ENCODE peak calls at places on chromosomes 7 and 10, in four cellular contexts. U is CD8-positive, alpha-beta T cell; Q is tibial artery; W is colonic mucosa. Z is an unnamed sample. For H3K27me3 and H3K36me3, the result is how much of the 10 kb centered on the place peaks cover.

GRCh38 chr10:3095373-3096139 is 28.2 kb downstream of the PFKP start:
- DNase-seq in Q (peak), W (peak), U (no peak), Z (no peak)

GRCh38 chr10:1360581-1361164 is 304.5 kb downstream of the WDR37 start:
- DNase-seq in Q (no peak), U (no peak), W (no peak), Z (no peak)

GRCh38 chr10:113175756-113176651 is 226.0 kb downstream of the TCF7L2 start:
- DNase-seq in W (no peak), U (no peak), Q (no peak), Z (no peak)

GRCh38 chr7:128076831-128077271 is 45.6 kb upstream of the LRRC4 start:
- DNase-seq in U (no peak), W (peak), Q (no peak), Z (no peak)

GRCh38 chr7:26292768-26293560 is 1.3 kb downstream of the SNX10 start:
- DNase-seq in U (no peak), Q (no peak), W (no peak), Z (no peak)

GRCh38 chr10:21138769-21139324 is 241.7 kb upstream of the NEBL start:
- DNase-seq in Q (no peak), U (no peak), W (no peak), Z (no peak)

GRCh38 chr10:124741281-124741921 is 2.8 kb downstream of the FAM53B start:
- DNase-seq in U (peak), Q (peak), W (peak), Z (peak)

GRCh38 chr10:11330383-11331020 is 280.9 kb downstream of the USP6NL start:
- DNase-seq in W (no peak), U (no peak), Q (no peak), Z (no peak)

GRCh38 chr10:18438356-18439126 is 212.8 kb downstream of the NSUN6 start:
- DNase-seq in Q (no peak), W (no peak), U (no peak), Z (no peak)

GRCh38 chr7:128352636-128353035 is 8.9 kb downstream of the PRRT4 start:
- DNase-seq in Q (no peak), W (no peak), U (no peak), Z (no peak)

GRCh38 chr7:16770657-16771329 is 17.2 kb downstream of the TSPAN13 start:
- DNase-seq in U (no peak), W (no peak), Q (no peak), Z (no peak)

GRCh38 chr10:132480356-132480755 is 57.2 kb upstream of the INPP5A start:
- DNase-seq in W (no peak), U (no peak), Q (no peak), Z (no peak)

GRCh38 chr10:10353326-10353725 is 664.3 kb upstream of the CELF2 start:
- DNase-seq in U (no peak), W (no peak), Q (no peak), Z (no peak)

GRCh38 chr10:9222917-9223316 is 1168.4 kb downstream of the GATA3 start:
- DNase-seq in W (no peak), Q (no peak), U (no peak), Z (no peak)

GRCh38 chr10:35565602-35566061 is 39.5 kb upstream of the GJD4 start:
- DNase-seq in W (no peak), U (peak), Q (no peak), Z (no peak)

GRCh38 chr7:6254891-6255290 is 17.5 kb downstream of the CYTH3 start:
- DNase-seq in Q (no peak), U (no peak), W (no peak), Z (no peak)

GRCh38 chr7:79217468-79217867 is 236.0 kb downstream of the MAGI2 start:
- DNase-seq in Q (no peak), W (no peak), U (no peak), Z (no peak)

GRCh38 chr7:69633122-69633892 is 35.0 kb downstream of the AUTS2 start:
- DNase-seq in W (no peak), Q (no peak), U (no peak), Z (no peak)

GRCh38 chr10:115355162-115355760 is 262.1 kb downstream of the ATRNL1 start:
- DNase-seq in W (peak), U (no peak), Q (no peak), Z (peak)

GRCh38 chr7:5497158-5498103 is 73.8 kb upstream of the TNRC18 start:
- DNase-seq in W (no peak), Q (no peak), U (no peak), Z (no peak)

GRCh38 chr7:55971045-55971444 is 6.7 kb downstream of the NIPSNAP2 start:
- DNase-seq in W (no peak), Q (no peak), U (no peak), Z (no peak)

GRCh38 chr10:29806350-29806788 is 171.6 kb upstream of the SVIL start:
- DNase-seq in W (no peak), Q (no peak), U (no peak), Z (no peak)

GRCh38 chr10:77702166-77702565 is 64.6 kb upstream of the KCNMA1 start:
- DNase-seq in W (peak), Q (no peak), U (no peak), Z (no peak)

GRCh38 chr7:143321734-143322133 is 5.8 kb downstream of the CLCN1 start:
- DNase-seq in Q (peak), W (peak), U (no peak), Z (no peak)

GRCh38 chr7:29864668-29865067 is 58.4 kb downstream of the WIPF3 start:
- DNase-seq in Q (no peak), U (no peak), W (no peak), Z (no peak)

GRCh38 chr10:29130190-29130673 is 158.6 kb upstream of the LYZL1 start:
- DNase-seq in U (no peak), Q (no peak), W (no peak), Z (no peak)

GRCh38 chr10:85862771-85863170 is 503.8 kb downstream of the GRID1 start:
- DNase-seq in Q (no peak), W (no peak), U (no peak), Z (no peak)

GRCh38 chr10:104332243-104333036 is 5.8 kb downstream of the ITPRIP start:
- DNase-seq in U (peak), W (no peak), Q (no peak), Z (no peak)

GRCh38 chr7:18345641-18346234 is 149.8 kb upstream of the HDAC9 start:
- DNase-seq in Q (no peak), W (peak), U (no peak), Z (no peak)

GRCh38 chr10:132400547-132401151 is 3.6 kb downstream of the PWWP2B start:
- DNase-seq in Q (no peak), W (no peak), U (no peak), Z (no peak)

GRCh38 chr10:48820231-48820630 is 119.4 kb downstream of the LRRC18 start:
- DNase-seq in Q (no peak), U (no peak), W (no peak), Z (no peak)

GRCh38 chr10:75658496-75658895 is 227.1 kb downstream of the LRMDA start:
- DNase-seq in W (no peak), U (no peak), Q (no peak), Z (no peak)

GRCh38 chr10:121070257-121070656 is 219.1 kb downstream of the WDR11 start:
- DNase-seq in W (peak), Q (no peak), U (no peak), Z (no peak)

GRCh38 chr10:71981024-71981867 is 17.1 kb downstream of the CHST3 start:
- DNase-seq in U (no peak), W (no peak), Q (no peak), Z (no peak)

GRCh38 chr10:80598084-80598798 is 60.5 kb downstream of the SH2D4B start:
- DNase-seq in U (no peak), W (no peak), Q (no peak), Z (peak)

GRCh38 chr10:49254556-49255318 is 44.2 kb upstream of the C10orf71 start:
- DNase-seq in U (peak), W (no peak), Q (no peak), Z (no peak)

GRCh38 chr10:20598590-20598989 is 298.5 kb downstream of the NEBL start:
- DNase-seq in W (no peak), Q (peak), U (no peak), Z (no peak)

GRCh38 chr7:116988363-116988989 is 35.2 kb downstream of the ST7 start:
- DNase-seq in W (no peak), U (no peak), Q (no peak), Z (no peak)

GRCh38 chr7:148699772-148700629 is 1.3 kb downstream of the CUL1 start:
- DNase-seq in U (no peak), W (peak), Q (no peak), Z (no peak)

GRCh38 chr10:129969528-129970264 is 5.6 kb upstream of the EBF3 start:
- DNase-seq in U (no peak), Q (no peak), W (no peak), Z (no peak)
- H3K27me3 ChIP-seq in U (half or more), Q (under half), W (half or more), Z (under half)

DNA sequence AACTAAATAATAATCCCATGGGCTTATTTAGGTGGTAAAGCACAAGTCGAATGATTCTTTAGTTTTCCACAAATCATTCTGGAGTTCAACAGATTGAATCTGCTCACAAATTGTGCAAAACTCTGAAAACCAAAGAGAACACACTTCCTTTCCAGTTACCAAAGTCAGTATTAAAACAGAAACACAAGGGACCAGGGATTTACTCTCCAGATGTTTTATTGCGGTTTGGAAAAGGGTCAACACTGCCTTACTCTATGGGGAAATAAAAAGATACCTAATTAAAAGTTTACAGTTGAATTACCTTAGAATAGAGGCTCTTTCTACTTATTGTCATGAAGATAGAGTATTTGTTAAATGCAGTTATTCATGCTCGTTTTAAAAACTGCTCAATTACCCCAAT is 8.6 kb downstream of the LAMB1 start:
- DNase-seq in Q (no peak), U (no peak), W (no peak), Z (no peak)
- H3K36me3 ChIP-seq in Q (under half), U (under half), W (under half), Z (under half)

GRCh38 chr10:93541402-93542357 is 24.8 kb upstream of the FFAR4 start:
- DNase-seq in W (peak), Q (no peak), U (no peak), Z (no peak)

GRCh38 chr10:93547522-93547921 is 18.9 kb upstream of the FFAR4 start:
- DNase-seq in Q (no peak), U (no peak), W (no peak), Z (no peak)

DNA sequence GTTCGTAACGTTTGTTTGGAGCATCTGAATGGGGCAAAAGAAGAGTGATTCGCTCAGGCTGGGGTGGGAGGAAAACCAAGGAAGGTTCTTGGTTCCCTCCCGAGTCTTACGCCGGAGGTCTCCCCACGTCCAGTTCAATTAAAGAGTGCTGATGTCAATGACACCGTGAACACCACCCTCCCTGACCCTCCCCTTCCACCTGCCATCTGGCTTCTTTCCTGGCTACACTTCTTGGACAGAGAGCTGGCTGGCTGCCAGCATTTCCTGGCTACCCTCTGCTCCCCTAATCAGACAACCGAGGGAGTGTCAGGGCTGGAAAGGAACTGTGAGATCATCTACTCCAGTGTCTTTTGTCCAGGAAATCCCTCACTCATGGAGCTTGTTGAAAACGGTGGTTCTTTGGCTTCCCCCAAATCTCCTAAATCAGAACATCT is 24.1 kb upstream of the FFAR4 start:
- DNase-seq in W (peak), U (no peak), Q (no peak), Z (no peak)
- TF ChIP-seq CTCF in W (no peak), U (peak), Q (no peak), Z (no peak)

DNA sequence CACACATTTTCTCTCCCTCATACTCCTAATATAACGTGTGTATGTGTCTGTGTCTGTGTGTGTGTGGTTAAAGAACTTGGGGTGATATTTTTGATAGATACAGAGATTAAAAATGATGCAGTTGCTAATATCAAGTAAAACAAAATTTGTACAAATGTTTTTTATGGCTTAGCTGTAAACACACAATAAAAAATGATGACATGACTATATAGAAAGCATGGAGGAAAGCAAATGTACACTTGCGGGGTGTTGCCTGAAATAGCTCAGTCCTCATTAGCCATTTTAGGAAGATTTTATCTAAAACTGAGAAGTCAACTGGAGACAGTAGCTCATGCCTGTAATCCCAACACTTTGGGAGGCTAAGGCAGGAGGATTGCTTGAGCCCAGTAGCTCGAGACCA is 5.6 kb upstream of the TASOR2 start:
- DNase-seq in U (no peak), Q (no peak), W (no peak), Z (no peak)
- H3K27me3 ChIP-seq in U (under half), Q (under half), W (under half), Z (under half)

DNA sequence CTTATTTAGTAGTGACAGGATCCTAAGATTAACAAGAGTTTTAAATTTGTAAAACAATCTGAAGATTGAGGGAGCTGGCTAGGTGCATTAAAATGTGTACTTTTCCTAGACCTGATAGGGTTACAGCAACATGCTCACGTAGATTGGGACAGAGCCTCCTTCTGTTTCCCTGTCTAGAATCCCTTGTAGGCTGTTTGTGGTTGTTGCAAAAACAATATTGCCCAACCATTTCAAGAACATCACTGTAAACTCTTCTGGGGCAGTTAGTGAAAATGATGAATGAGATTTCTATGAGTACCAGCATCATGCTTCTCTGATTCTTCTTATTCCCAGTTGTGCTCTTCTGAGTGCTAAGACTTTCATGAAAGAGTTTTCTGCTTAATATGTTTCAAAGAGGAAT is 14.7 kb upstream of the CPED1 start:
- DNase-seq in U (no peak), Q (no peak), W (no peak), Z (no peak)
- H3K36me3 ChIP-seq in U (under half), Q (half or more), W (under half), Z (under half)

DNA sequence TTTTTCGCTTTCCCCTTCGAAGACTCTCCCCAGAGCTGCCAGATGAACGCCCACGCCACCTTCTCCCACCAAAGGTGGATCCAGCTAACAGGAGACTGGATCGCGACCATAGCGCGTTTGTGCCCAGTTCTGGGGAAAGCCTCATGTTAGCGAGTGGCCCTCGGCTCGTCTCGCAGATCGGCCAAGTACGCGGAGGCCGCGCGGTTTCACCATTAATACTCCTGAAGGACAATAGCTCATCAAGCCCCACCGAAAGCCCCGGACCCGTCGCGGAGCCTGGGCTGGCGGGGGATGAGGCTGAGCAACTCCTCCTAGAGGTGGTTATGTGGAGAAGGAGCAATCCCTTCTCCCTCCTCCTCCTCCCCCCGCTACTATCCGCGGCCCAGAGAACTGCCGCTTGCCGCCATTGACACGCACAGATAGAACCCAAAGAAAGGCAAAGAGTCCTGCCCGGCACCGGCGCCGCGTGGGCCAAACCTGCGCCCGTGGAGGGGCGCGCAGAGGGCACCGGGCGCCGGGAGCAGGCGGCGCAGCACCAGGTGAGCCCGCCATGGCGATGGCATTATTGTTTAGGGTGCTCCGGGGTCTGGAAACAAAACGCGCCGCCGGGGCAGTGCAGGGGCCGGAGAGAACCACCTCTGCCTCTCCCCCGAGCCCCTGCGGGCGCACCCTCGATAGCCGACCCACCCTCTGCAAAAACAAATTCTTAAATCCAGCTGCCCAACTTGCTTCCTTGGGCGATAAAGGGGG is at the start of gene MACROH2A2:
- DNase-seq in Q (peak), W (peak), U (no peak), Z (no peak)
- TF ChIP-seq CTCF in Q (peak), W (peak), U (no peak), Z (no peak)

Z was measured in GM06990.